ENCODE peak calls at places on chromosomes 2 and 18, in four cellular contexts. G is HFF-Myc, Y is cardiac muscle cell, L is HL-60. T is an unnamed sample.

GRCh38 chr2:9897331-9897737 is 54.1 kb downstream of the TAF1B start:
- DNase-seq in G (peak), Y (peak), L (no peak), T (peak)

GRCh38 chr2:55482186-55482945 is 37.2 kb upstream of the CFAP36 start:
- DNase-seq in G (peak), Y (peak), L (no peak), T (peak)

GRCh38 chr2:1373794-1374193 is 39.5 kb upstream of the TPO start:
- DNase-seq in G (no peak), Y (no peak), L (no peak), T (no peak)

GRCh38 chr2:206556357-206556949 is 85.8 kb upstream of the FAM237A start:
- DNase-seq in G (peak), Y (peak), L (peak), T (no peak)

GRCh38 chr2:70607121-70607551 is 53.5 kb upstream of the TGFA start:
- DNase-seq in G (no peak), Y (no peak), L (no peak), T (no peak)

GRCh38 chr2:100548771-100549170 is 14.0 kb upstream of the PDCL3 start:
- DNase-seq in G (no peak), Y (no peak), L (no peak), T (no peak)

GRCh38 chr2:24768601-24769000 is 24.6 kb downstream of the PTRHD1 start:
- DNase-seq in G (no peak), Y (no peak), L (no peak), T (no peak)

GRCh38 chr18:76822510-76823165 is at the start of gene ZNF236:
- DNase-seq in G (no peak), Y (peak), L (peak), T (no peak)

GRCh38 chr2:44169155-44169898 is 652 bp downstream of the PPM1B start:
- DNase-seq in G (no peak), Y (peak), L (no peak), T (no peak)

GRCh38 chr2:238267341-238267710 is 21.1 kb downstream of the PER2 start:
- DNase-seq in G (no peak), Y (no peak), L (no peak), T (no peak)

GRCh38 chr2:164992818-164993217 is 37.5 kb upstream of the SLC38A11 start:
- DNase-seq in G (peak), Y (peak), L (no peak), T (no peak)

GRCh38 chr2:212488611-212489010 is 50.0 kb downstream of the ERBB4 start:
- DNase-seq in G (no peak), Y (no peak), L (no peak), T (no peak)

GRCh38 chr18:34866739-34867138 is 156.6 kb downstream of the DTNA start:
- DNase-seq in G (no peak), Y (peak), L (no peak), T (no peak)

GRCh38 chr2:97011977-97012569 is 25.7 kb upstream of the FAM178B start:
- DNase-seq in G (peak), Y (peak), L (no peak), T (peak)

DNA sequence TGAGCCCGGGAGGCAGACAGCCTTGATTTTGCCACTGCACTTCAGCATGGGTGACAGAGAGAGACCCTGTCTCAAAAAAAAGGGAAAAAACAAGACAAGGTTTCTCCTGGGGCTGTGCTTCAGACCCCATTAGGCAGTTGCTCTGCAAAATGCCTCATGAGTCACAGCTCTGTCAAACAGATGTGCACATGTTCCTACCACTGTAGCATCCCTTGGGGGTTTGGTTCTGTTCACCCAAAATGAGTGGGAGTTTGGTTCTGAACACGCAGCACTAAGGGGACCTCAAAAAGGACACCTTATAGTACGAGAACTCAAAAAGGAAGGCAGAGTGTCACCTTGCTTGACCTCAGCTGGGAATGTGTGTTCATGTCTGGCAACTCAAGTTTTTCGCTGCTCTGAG is 134.9 kb downstream of the RPIA start:
- DNase-seq in G (no peak), Y (no peak), L (no peak), T (no peak)
- H3K4me3 ChIP-seq in G (no peak), Y (no peak), L (no peak), T (no peak)

DNA sequence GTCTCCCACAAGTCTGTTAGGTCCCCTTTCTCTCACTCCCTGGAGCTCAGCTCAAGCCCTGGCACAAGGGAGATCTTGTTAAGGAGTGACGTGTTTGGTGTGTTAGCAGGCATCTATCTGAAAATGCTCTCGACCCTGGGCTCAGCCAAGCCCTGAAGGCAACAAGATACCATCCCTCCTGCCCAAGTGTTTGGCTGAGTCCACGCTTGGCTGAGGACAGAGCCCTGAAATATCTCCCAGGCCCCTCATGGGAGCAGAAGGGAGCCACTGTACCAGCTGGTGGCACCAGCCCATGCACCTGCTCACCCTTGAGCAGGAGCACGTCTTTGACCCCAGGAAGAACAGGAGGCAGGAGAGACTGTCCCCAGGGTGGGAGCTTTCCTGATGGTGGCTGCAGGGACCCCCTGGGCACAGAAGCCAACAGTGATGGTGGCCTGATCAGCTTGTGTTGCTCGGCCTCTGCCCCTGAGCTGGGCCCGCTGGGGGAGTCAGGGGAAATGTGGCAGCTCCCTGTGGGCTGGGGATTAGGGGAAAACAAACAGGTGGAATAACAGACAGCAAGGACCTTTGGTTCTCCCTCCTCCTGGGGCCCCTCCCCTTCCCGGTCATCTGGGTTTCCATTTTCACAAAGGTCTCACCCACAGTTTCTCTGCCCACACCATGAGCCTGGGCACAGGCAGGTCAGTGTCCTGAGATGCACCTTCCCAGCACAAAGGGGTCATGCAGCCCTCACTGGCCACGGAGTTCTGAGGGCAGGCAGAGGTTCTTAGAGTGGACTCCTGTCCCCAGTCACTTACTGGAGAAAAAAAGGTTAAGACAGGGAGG is 91.6 kb downstream of the RHOB start:
- DNase-seq in G (no peak), Y (no peak), L (no peak), T (no peak)
- H3K4me3 ChIP-seq in G (no peak), Y (no peak), L (no peak), T (no peak)

DNA sequence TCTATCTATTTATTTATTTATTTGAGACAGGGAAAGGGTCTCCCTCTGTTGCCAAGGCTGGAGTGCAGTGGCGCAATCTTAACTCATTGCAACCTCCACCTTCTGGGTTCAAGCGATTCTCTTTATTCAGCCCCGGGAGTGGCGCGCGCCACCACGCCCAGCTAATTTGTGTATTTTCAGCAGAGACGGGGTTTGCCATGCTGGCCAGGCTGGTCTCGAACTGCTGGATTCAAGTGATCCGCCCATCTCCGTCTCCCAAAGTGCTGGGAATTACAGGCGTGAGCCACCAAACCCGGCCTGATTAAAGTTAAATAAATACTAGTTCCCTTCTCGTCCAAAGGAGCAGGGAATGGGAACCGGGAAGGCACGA is 4.2 kb upstream of the CTDSP1 start:
- DNase-seq in G (no peak), Y (no peak), L (no peak), T (no peak)
- H3K4me3 ChIP-seq in G (peak), Y (peak), L (peak), T (peak)

GRCh38 chr2:65663831-65664407 is 231.5 kb upstream of the SPRED2 start:
- DNase-seq in G (no peak), Y (no peak), L (no peak), T (no peak)

GRCh38 chr2:65664931-65665330 is 232.5 kb upstream of the SPRED2 start:
- DNase-seq in G (no peak), Y (no peak), L (no peak), T (no peak)

GRCh38 chr2:65662654-65663432 is 230.4 kb upstream of the SPRED2 start:
- DNase-seq in G (peak), Y (peak), L (no peak), T (peak)

GRCh38 chr2:65660340-65660739 is 227.9 kb upstream of the SPRED2 start:
- DNase-seq in G (no peak), Y (no peak), L (no peak), T (no peak)

DNA sequence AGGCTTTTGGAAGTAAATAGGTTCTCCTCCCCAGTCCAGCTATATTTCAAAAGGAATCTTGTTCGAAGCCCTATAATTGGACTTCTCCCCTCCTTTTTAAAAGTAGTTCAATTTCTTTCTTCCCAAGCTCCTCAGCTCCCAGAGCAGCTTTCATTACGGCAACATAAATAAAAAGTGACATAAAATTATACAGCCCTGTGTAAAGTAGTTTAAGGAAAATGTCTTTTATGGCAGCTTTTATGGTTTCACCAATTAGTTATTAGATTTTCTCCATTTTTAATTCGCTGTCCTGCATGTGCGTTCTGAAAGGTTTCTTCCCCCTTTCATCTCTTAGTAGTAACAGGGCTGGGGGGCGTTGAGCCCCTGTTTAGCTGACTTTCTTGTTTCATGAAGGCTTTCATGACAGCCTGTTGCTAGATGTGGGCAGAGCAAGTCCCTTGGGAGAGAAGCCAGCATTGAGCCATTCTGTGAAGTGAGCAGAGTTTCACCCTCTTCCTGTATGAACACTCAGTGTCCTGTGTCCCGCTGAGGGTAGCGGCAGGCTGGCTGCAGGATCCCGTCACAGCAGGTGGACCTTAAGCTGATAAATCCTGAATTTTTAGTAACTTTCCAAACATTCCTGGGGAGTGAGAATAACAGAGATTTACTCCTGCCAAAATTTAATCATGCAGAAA is 229.7 kb upstream of the SPRED2 start:
- DNase-seq in G (no peak), Y (peak), L (no peak), T (no peak)
- H3K4me3 ChIP-seq in G (no peak), Y (no peak), L (no peak), T (no peak)